ENCODE peak calls at places on chromosome 16, in six cellular contexts. F, O, H, G, B and P are unnamed samples.
A peak's percentile ranks its signal among the peaks of the same experiment; 100 is the strongest.

GRCh38 chr16:23302045-23302956 is at the start of gene SCNN1B:
- DNase-seq in G (peak; percentile 42), B (peak; percentile 67), F (no peak), O (peak; percentile 29), H (peak; percentile 38), P (peak; percentile 22)

GRCh38 chr16:87333101-87333500 is 15.9 kb upstream of the C16orf95 start:
- DNase-seq in O (no peak), H (no peak), B (no peak), F (no peak), G (no peak), P (no peak)

GRCh38 chr16:23254338-23254737 is 47.8 kb upstream of the SCNN1B start:
- DNase-seq in H (no peak), F (no peak), O (peak; percentile 37), G (no peak), B (no peak), P (peak; percentile 14)

GRCh38 chr16:76959166-76959565 is 231.8 kb upstream of the MON1B start:
- DNase-seq in H (no peak), G (no peak), F (no peak), B (no peak), O (peak; percentile 92), P (no peak)

GRCh38 chr16:23174622-23175021 is 7.9 kb upstream of the SCNN1G start:
- DNase-seq in H (peak; percentile 14), F (peak; percentile 16), B (no peak), G (no peak), O (peak; percentile 4), P (peak; percentile 22)

GRCh38 chr16:74999208-74999682 is 421 bp downstream of the ZNRF1 start:
- DNase-seq in H (peak; percentile 29), G (no peak), F (peak; percentile 24), B (no peak), O (peak; percentile 53), P (peak; percentile 36)

GRCh38 chr16:17238285-17239028 is 232.3 kb downstream of the XYLT1 start:
- DNase-seq in G (no peak), O (peak; percentile 12), B (no peak), H (no peak), F (no peak), P (no peak)

GRCh38 chr16:89505204-89506112 is 2.7 kb upstream of the SPG7 start:
- DNase-seq in G (no peak), F (peak; percentile 98), O (peak; percentile 51), B (no peak), H (no peak), P (no peak)

GRCh38 chr16:87329436-87330256 is 12.5 kb upstream of the C16orf95 start:
- DNase-seq in O (no peak), H (no peak), G (no peak), F (no peak), B (no peak), P (no peak)

GRCh38 chr16:23508589-23509440 is 1.5 kb downstream of the GGA2 start:
- DNase-seq in O (peak; percentile 30), H (no peak), G (peak; percentile 43), F (peak; percentile 46), B (peak; percentile 54), P (peak; percentile 84)

GRCh38 chr16:69481901-69482341 is 57.5 kb downstream of the CYB5B start:
- DNase-seq in G (peak; percentile 50), B (no peak), H (no peak), O (no peak), F (no peak), P (peak; percentile 46)

GRCh38 chr16:7339700-7340099 is 7.1 kb downstream of the RBFOX1 start:
- DNase-seq in F (no peak), H (no peak), G (no peak), B (no peak), O (no peak), P (no peak)

GRCh38 chr16:46747777-46748651 is at the start of gene MYLK3:
- DNase-seq in H (peak; percentile 15), B (no peak), F (peak; percentile 18), G (peak; percentile 78), O (peak; percentile 61), P (peak; percentile 92)

GRCh38 chr16:12612598-12613101 is 191.0 kb downstream of the CPPED1 start:
- DNase-seq in B (no peak), H (no peak), G (no peak), O (peak; percentile 91), F (no peak), P (peak; percentile 32)

GRCh38 chr16:47377156-47377555 is 83.7 kb downstream of the ITFG1 start:
- DNase-seq in B (no peak), F (peak; percentile 75), G (no peak), O (peak; percentile 85), H (no peak), P (peak; percentile 68)

GRCh38 chr16:1416521-1416941 is 2.0 kb upstream of the UNKL start:
- DNase-seq in G (no peak), F (no peak), O (peak; percentile 95), H (no peak), B (no peak), P (peak; percentile 71)

GRCh38 chr16:1420111-1420539 is 422 bp downstream of the UQCC4 start:
- DNase-seq in H (no peak), O (no peak), B (no peak), F (peak; percentile 20), G (no peak), P (no peak)

GRCh38 chr16:1412847-1413246 is 1.7 kb downstream of the UNKL start:
- DNase-seq in O (no peak), F (no peak), H (no peak), B (no peak), G (no peak), P (no peak)

GRCh38 chr16:1413684-1414531 is 596 bp downstream of the UNKL start:
- DNase-seq in F (peak; percentile 58), O (peak; percentile 51), B (peak; percentile 88), H (peak; percentile 50), G (peak; percentile 83), P (peak; percentile 86)

GRCh38 chr16:1414532-1415265 is at the start of gene UNKL:
- DNase-seq in B (peak; percentile 88), G (peak; percentile 71), H (peak; percentile 70), F (peak; percentile 62), O (peak; percentile 79), P (peak; percentile 64)
- H4K8ac ChIP-seq in B (peak within 1 kb of the TSS; percentile 86), G (no peak within 1 kb of the TSS), H (no peak within 1 kb of the TSS), F (peak within 1 kb of the TSS; percentile 97), O (peak within 1 kb of the TSS; percentile 84), P (no peak within 1 kb of the TSS)

GRCh38 chr16:1080801-1081733 is 8.5 kb downstream of the SSTR5 start:
- DNase-seq in F (no peak), G (no peak), B (no peak), O (no peak), H (no peak), P (peak; percentile 39)
- H3K27ac ChIP-seq in F (no peak overlapping the region), G (no peak overlapping the region), B (no peak overlapping the region), O (no peak overlapping the region), H (no peak overlapping the region), P (no peak overlapping the region)

DNA sequence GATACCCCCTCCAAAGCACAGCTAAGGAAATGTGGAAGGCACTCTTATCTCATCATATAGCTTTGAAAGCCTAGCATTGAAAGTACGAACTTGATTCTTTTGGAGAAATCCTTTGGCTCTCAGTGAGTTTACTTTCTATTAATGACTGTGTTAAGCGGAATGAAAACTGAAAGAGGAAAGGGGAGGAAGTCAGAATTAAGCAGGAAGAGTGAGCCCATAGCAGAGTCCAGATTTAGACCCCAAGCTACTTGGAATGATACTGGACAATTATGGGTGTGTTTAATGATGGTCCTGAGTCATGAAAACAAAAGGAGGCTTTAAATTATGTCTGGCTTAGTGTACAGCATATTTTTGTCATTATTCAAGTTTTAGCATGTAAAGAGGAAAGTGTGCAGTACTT is 42.2 kb downstream of the TENT4B start:
- DNase-seq in H (no peak), O (peak; percentile 41), B (no peak), G (no peak), F (peak; percentile 62), P (no peak)
- H2BK120ac ChIP-seq in H (no peak overlapping the region), O (no peak overlapping the region), B (no peak overlapping the region), G (no peak overlapping the region), F (no peak overlapping the region), P (no peak overlapping the region)

GRCh38 chr16:4315185-4316102 is at the start of gene GLIS2:
- DNase-seq in G (peak; percentile 88), B (peak; percentile 73), O (peak; percentile 73), F (peak; percentile 89), H (peak; percentile 80), P (peak; percentile 91)

GRCh38 chr16:4316732-4317461 is 1.0 kb downstream of the GLIS2 start:
- DNase-seq in H (no peak), B (peak; percentile 77), G (no peak), O (peak; percentile 32), F (no peak), P (no peak)

GRCh38 chr16:4314532-4315184 is 1.2 kb upstream of the GLIS2 start:
- DNase-seq in O (peak; percentile 58), B (peak; percentile 66), G (peak; percentile 66), F (peak; percentile 75), H (no peak), P (peak; percentile 77)

GRCh38 chr16:4316103-4316731 is 350 bp downstream of the GLIS2 start:
- DNase-seq in B (no peak), O (peak; percentile 41), G (no peak), H (no peak), F (peak; percentile 50), P (peak; percentile 47)

DNA sequence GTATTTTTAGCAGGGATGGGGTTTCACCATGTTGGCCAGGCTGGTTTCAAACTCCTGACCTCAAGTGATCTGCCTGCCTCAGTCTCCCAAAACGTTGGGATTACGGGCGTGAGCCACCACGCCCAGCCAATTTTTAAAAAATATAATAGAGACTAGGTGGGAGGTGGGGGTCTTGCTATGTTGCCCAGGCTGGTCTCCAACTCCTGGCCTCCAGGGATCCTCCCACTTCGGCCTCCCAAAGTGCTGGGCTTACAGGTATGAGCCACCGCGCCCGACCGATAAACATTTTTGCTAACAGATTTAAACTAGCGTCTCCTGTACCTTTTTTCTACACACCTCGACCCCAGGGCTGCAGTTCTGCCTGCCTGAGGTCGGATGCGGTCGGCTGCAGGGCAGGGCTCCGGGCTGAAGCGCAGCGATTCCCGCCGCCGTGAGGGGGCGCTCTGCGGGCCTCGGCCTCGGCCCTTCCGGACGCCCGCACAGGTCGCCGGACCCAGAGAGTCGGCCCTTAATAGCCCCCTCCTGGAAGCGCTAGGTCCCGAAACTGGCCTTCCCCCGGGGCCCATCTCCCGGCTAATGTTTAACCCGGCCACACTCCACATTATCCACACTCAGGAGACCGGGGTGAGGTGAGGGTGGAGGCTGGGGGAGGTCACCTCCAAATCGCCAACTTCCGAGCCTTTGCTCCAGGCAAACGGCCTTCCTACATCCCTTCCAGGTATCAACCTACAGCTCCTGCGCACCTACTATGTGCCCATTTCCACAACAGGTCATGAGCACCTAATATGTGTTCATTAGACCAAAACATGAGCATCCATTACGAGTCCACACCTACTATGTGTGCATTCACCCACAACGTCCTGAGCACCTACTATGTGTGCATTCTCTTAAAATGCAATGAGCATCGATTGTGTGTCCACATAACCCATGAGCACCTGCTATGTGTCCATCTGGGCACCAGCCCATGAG is 2.0 kb upstream of the GLIS2 start:
- DNase-seq in O (peak; percentile 66), F (peak; percentile 59), B (peak; percentile 86), H (no peak), G (peak; percentile 84), P (peak; percentile 81)
- H4K8ac ChIP-seq in O (no peak overlapping the region), F (peak overlapping the region; percentile 92), B (peak overlapping the region; percentile 71), H (no peak overlapping the region), G (no peak overlapping the region), P (no peak overlapping the region)

DNA sequence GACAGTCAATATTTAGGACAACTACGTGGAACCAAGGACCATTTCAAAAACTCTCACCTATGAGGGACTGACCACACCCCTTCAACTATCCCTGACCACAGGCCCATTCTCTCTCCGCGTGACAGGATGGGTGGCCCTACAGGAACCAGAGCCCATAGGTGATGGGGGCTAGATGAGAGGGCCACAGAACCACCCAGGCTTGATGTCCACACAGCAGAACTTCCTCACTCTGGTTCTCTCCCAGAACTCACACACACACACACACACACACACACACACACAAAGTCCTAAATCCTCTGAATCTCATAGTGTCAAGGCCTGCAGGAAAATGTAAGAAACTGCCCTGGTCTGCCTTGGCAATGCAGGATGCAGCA is 1.5 kb downstream of the ZNF319 start:
- DNase-seq in H (no peak), G (no peak), O (no peak), F (no peak), B (no peak), P (no peak)
- H3K27ac ChIP-seq in H (no peak overlapping the region), G (no peak overlapping the region), O (no peak overlapping the region), F (no peak overlapping the region), B (no peak overlapping the region), P (no peak overlapping the region)